ENCODE peak calls at places on chromosomes 7 and 10, in four cellular contexts. Z is M059J, Y is HCT116, H is neural progenitor cell. F is an unnamed sample.

GRCh38 chr7:142587578-142588191 is 161.6 kb upstream of the PRSS1 start:
- DNase-seq in Z (peak; percentile 82), Y (peak; percentile 82), H (peak; percentile 63), F (peak; percentile 48)

GRCh38 chr10:60205741-60206140 is 183.9 kb downstream of the ANK3 start:
- DNase-seq in Z (no peak), Y (no peak), H (no peak), F (no peak)

GRCh38 chr7:88692493-88692892 is 67.0 kb upstream of the ZNF804B start:
- DNase-seq in Z (no peak), Y (no peak), H (no peak), F (no peak)

GRCh38 chr7:31724696-31725095 is 37.7 kb downstream of the PPP1R17 start:
- DNase-seq in Z (peak; percentile 13), Y (no peak), H (no peak), F (peak; percentile 51)

GRCh38 chr7:101200862-101201599 is at the start of gene MOGAT3:
- DNase-seq in Z (no peak), Y (no peak), H (no peak), F (no peak)

GRCh38 chr7:117963278-117964184 is 90.3 kb upstream of the CTTNBP2 start:
- DNase-seq in Z (no peak), Y (no peak), H (no peak), F (no peak)

GRCh38 chr7:25895792-25896171 is 256.2 kb upstream of the NFE2L3 start:
- DNase-seq in Z (no peak), Y (no peak), H (peak; percentile 25), F (no peak)

GRCh38 chr7:26513948-26514347 is 222.3 kb downstream of the SNX10 start:
- DNase-seq in Z (no peak), Y (no peak), H (no peak), F (no peak)

GRCh38 chr7:143376396-143376795 is 4.7 kb upstream of the ZYX start:
- DNase-seq in Z (no peak), Y (no peak), H (no peak), F (no peak)

GRCh38 chr10:76811430-76811829 is 826.2 kb downstream of the KCNMA1 start:
- DNase-seq in Z (no peak), Y (no peak), H (no peak), F (no peak)

GRCh38 chr7:325051-325798 is 35.3 kb downstream of the FOXL3 start:
- DNase-seq in Z (no peak), Y (no peak), H (no peak), F (no peak)

GRCh38 chr10:86960003-86960862 is 1.8 kb downstream of the SNCG start:
- DNase-seq in Z (peak; percentile 48), Y (peak; percentile 64), H (peak; percentile 66), F (peak; percentile 65)

GRCh38 chr7:1654738-1655490 is 15.2 kb upstream of the ELFN1 start:
- DNase-seq in Z (no peak), Y (no peak), H (no peak), F (no peak)

GRCh38 chr7:139426258-139427028 is 57.0 kb downstream of the KLRG2 start:
- DNase-seq in Z (no peak), Y (no peak), H (no peak), F (no peak)

GRCh38 chr7:51340936-51341335 is 24.3 kb upstream of the COBL start:
- DNase-seq in Z (no peak), Y (no peak), H (no peak), F (no peak)

GRCh38 chr7:87926581-87927461 is 7.2 kb upstream of the ADAM22 start:
- DNase-seq in Z (peak; percentile 63), Y (no peak), H (peak; percentile 43), F (peak; percentile 82)

GRCh38 chr10:113704637-113705343 is 25.1 kb downstream of the CASP7 start:
- DNase-seq in Z (peak; percentile 51), Y (peak; percentile 38), H (peak; percentile 64), F (peak; percentile 65)

GRCh38 chr7:55550010-55550409 is 22.3 kb downstream of the VOPP1 start:
- DNase-seq in Z (no peak), Y (peak; percentile 33), H (no peak), F (no peak)

GRCh38 chr10:114683162-114683561 is 25.1 kb upstream of the ABLIM1 start:
- DNase-seq in Z (peak; percentile 76), Y (no peak), H (no peak), F (peak; percentile 85)

GRCh38 chr10:91653214-91653875 is 20.5 kb upstream of the PPP1R3C start:
- DNase-seq in Z (peak; percentile 90), Y (peak; percentile 80), H (no peak), F (peak; percentile 77)

GRCh38 chr10:103888113-103888841 is 29.7 kb downstream of the STN1 start:
- DNase-seq in Z (peak; percentile 84), Y (peak; percentile 61), H (no peak), F (peak; percentile 92)

GRCh38 chr10:127266431-127266830 is 70.0 kb upstream of the INSYN2A start:
- DNase-seq in Z (no peak), Y (no peak), H (no peak), F (no peak)

GRCh38 chr10:124126139-124126538 is 32.7 kb upstream of the CHST15 start:
- DNase-seq in Z (no peak), Y (no peak), H (no peak), F (no peak)

GRCh38 chr10:55813451-55814170 is 547.4 kb downstream of the ZWINT start:
- DNase-seq in Z (no peak), Y (no peak), H (no peak), F (no peak)

GRCh38 chr7:129327076-129327475 is 102.2 kb downstream of the AHCYL2 start:
- DNase-seq in Z (no peak), Y (no peak), H (no peak), F (no peak)

GRCh38 chr10:2966134-2966533 is 101.2 kb upstream of the PFKP start:
- DNase-seq in Z (no peak), Y (no peak), H (no peak), F (no peak)

GRCh38 chr7:24316340-24316739 is 32.4 kb downstream of the NPY start:
- DNase-seq in Z (no peak), Y (no peak), H (no peak), F (no peak)

GRCh38 chr7:44959433-44959951 is 19.3 kb downstream of the MYO1G start:
- DNase-seq in Z (peak; percentile 82), Y (no peak), H (no peak), F (no peak)

GRCh38 chr7:129771928-129772479 is 160.5 kb downstream of the NRF1 start:
- DNase-seq in Z (no peak), Y (no peak), H (peak; percentile 56), F (no peak)

GRCh38 chr10:103504181-103504783 is 10.8 kb downstream of the NEURL1 start:
- DNase-seq in Z (peak; percentile 98), Y (peak; percentile 61), H (no peak), F (peak; percentile 95)

GRCh38 chr10:22713853-22714523 is 390 bp downstream of the PIP4K2A start:
- DNase-seq in Z (peak; percentile 9), Y (no peak), H (peak; percentile 65), F (no peak)

GRCh38 chr10:125218967-125219366 is 58.6 kb upstream of the CTBP2 start:
- DNase-seq in Z (no peak), Y (no peak), H (no peak), F (no peak)

GRCh38 chr7:80719261-80719660 is 80.8 kb downstream of the CD36 start:
- DNase-seq in Z (peak; percentile 85), Y (no peak), H (no peak), F (peak; percentile 82)

GRCh38 chr7:133528796-133529195 is 275.9 kb downstream of the EXOC4 start:
- DNase-seq in Z (no peak), Y (no peak), H (no peak), F (no peak)

GRCh38 chr10:118459642-118460193 is 117.6 kb upstream of the FAM204A start:
- DNase-seq in Z (peak; percentile 50), Y (peak; percentile 73), H (peak; percentile 88), F (peak; percentile 85)

GRCh38 chr10:113950268-113950667 is 93.4 kb upstream of the ADRB1 start:
- DNase-seq in Z (no peak), Y (no peak), H (no peak), F (no peak)